ENCODE peak calls at places on chromosome 4, in six cellular contexts. A, O, C, U, W and X are unnamed samples.

GRCh38 chr4:12707381-12708175 is 776.6 kb downstream of the RAB28 start:
- DNase-seq in A (no peak), C (no peak), W (no peak), O (no peak), U (no peak), X (no peak)

GRCh38 chr4:179817317-179817716 is 2375.1 kb upstream of the AGA start:
- DNase-seq in C (no peak), W (no peak), A (peak), U (no peak), O (no peak), X (no peak)

GRCh38 chr4:83618431-83618830 is 82.5 kb downstream of the GPAT3 start:
- DNase-seq in C (peak), W (peak), U (peak), A (no peak), O (peak), X (peak)

GRCh38 chr4:54626113-54626512 is 31.6 kb upstream of the KIT start:
- DNase-seq in O (no peak), U (no peak), W (no peak), A (no peak), C (no peak), X (no peak)

GRCh38 chr4:26237916-26238315 is 82.9 kb upstream of the RBPJ start:
- DNase-seq in C (no peak), U (no peak), A (no peak), W (peak), O (no peak), X (no peak)

GRCh38 chr4:181264908-181265307 is 978.3 kb upstream of the TENM3 start:
- DNase-seq in O (no peak), U (no peak), C (peak), W (no peak), A (no peak), X (no peak)

GRCh38 chr4:61992351-61992750 is 792.2 kb downstream of the ADGRL3 start:
- DNase-seq in C (no peak), U (no peak), O (no peak), W (no peak), A (no peak), X (no peak)

GRCh38 chr4:74054483-74055032 is 16.1 kb upstream of the CXCL3 start:
- DNase-seq in W (no peak), O (no peak), C (no peak), A (no peak), U (no peak), X (no peak)

GRCh38 chr4:151922811-151923210 is 162.0 kb upstream of the GATB start:
- DNase-seq in U (no peak), W (peak), C (no peak), A (no peak), O (no peak), X (no peak)

GRCh38 chr4:40333921-40334352 is 1.2 kb upstream of the CHRNA9 start:
- DNase-seq in O (peak), C (no peak), A (no peak), U (peak), W (peak), X (peak)

GRCh38 chr4:188015025-188015778 is 19.6 kb downstream of the ZFP42 start:
- DNase-seq in A (no peak), W (no peak), O (peak), U (no peak), C (no peak), X (no peak)

GRCh38 chr4:183438458-183439113 is 5.8 kb upstream of the CDKN2AIP start:
- DNase-seq in W (peak), O (peak), C (no peak), A (no peak), U (peak), X (peak)

GRCh38 chr4:6221296-6221850 is 21.0 kb upstream of the JAKMIP1 start:
- DNase-seq in W (no peak), C (no peak), O (no peak), U (no peak), A (no peak), X (no peak)

GRCh38 chr4:108743021-108743420 is 19.8 kb downstream of the ETNPPL start:
- DNase-seq in W (no peak), C (no peak), O (no peak), A (no peak), U (no peak), X (no peak)

GRCh38 chr4:165359501-165359900 is 19.3 kb upstream of the CPE start:
- DNase-seq in U (peak), A (no peak), C (no peak), W (peak), O (peak), X (no peak)

GRCh38 chr4:29046716-29047115 is 1673.5 kb upstream of the PCDH7 start:
- DNase-seq in C (no peak), W (peak), A (no peak), O (no peak), U (peak), X (no peak)

GRCh38 chr4:71765349-71765748 is 18.5 kb downstream of the GC start:
- DNase-seq in U (no peak), A (no peak), W (peak), O (peak), C (no peak), X (peak)

GRCh38 chr4:104938624-104939023 is 208.1 kb upstream of the TET2 start:
- DNase-seq in O (no peak), A (peak), U (no peak), C (no peak), W (no peak), X (no peak)

GRCh38 chr4:47814896-47815295 is 23.0 kb downstream of the CORIN start:
- DNase-seq in C (no peak), U (no peak), W (peak), O (no peak), A (no peak), X (no peak)

GRCh38 chr4:156896536-156896935 is 75.1 kb downstream of the PDGFC start:
- DNase-seq in C (no peak), W (no peak), O (no peak), U (no peak), A (no peak), X (no peak)

GRCh38 chr4:72767903-72768817 is 199.1 kb upstream of the ADAMTS3 start:
- DNase-seq in O (peak), A (no peak), W (peak), U (peak), C (no peak), X (peak)

GRCh38 chr4:39808231-39808749 is 110.4 kb downstream of the UBE2K start:
- DNase-seq in U (no peak), A (no peak), O (no peak), W (no peak), C (no peak), X (no peak)

GRCh38 chr4:11624370-11624769 is 195.7 kb upstream of the HS3ST1 start:
- DNase-seq in A (no peak), C (no peak), W (no peak), U (peak), O (peak), X (no peak)

GRCh38 chr4:77293426-77293825 is 136.4 kb downstream of the CCNG2 start:
- DNase-seq in C (no peak), W (no peak), O (no peak), U (peak), A (no peak), X (no peak)
- H3K4me3 ChIP-seq in C (no peak), W (no peak), O (no peak), U (no peak), A (no peak), X (no peak)

GRCh38 chr4:41360911-41361830 is 104.4 kb downstream of the UCHL1 start:
- DNase-seq in U (peak), W (no peak), C (peak), O (peak), A (no peak), X (no peak)
- TF ChIP-seq CTCF in U (no peak), W (no peak), C (no peak), O (no peak), A (no peak), X (no peak)

DNA sequence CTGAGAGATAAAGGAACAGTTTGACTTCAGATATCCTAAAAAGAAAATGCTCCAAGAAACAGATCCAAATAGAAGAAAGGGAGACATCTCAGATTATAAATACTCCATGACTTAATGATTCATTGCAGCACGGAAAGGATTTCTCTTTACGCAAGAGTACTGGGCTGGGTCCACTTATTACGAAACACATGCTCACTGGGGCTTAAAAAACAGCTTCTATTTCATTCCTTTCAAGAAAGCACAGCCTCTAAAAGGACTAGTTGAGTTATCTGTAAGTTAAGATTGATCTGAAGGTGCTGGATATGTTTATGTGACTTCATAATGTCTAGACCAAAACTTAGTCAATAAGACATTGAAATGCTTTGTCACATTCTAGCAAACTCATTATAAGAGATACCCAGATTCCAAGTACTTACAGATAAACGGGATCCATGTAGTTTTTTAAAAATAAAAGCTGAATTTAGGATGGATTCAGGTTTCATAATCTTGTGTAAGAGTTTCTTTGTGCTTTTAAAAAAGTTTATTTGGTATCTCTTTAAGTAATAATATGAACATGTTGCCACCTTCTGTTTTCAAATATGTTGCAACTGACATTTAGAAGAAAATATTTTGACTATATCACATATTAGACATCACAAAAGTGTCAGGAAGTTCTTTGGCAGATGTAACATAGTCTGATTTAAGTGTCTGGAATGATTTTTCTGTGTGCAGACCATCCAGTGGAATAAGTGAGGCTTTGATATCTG is 109.5 kb upstream of the MYOZ2 start:
- DNase-seq in C (peak), O (peak), A (no peak), W (peak), U (peak), X (peak)
- H3K4me3 ChIP-seq in C (peak), O (no peak), A (no peak), W (peak), U (no peak), X (no peak)

DNA sequence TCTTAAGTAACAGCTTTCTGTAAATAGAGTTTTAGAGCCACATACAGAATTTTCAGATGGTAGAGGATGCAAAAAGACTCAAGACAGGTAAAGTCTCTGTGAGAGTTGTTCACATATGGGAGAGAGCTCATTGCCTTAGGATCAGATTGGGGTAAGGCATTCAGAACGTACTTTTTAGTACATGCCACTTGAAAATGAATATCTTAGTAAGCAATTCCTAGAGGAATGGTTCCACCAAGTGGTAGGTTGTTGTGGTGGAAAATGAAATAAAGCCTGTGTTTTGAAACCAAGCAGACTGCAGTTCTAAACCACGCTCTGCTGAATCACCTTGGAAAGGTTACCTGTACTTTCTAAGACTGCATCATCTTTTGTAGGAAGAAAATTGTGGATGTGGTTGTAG is 547.0 kb upstream of the LCORL start:
- DNase-seq in C (no peak), W (no peak), O (no peak), A (peak), U (no peak), X (peak)
- TF ChIP-seq CTCF in C (peak), W (no peak), O (no peak), A (peak), U (no peak), X (no peak)